ENCODE peak calls at places on chromosomes 2 and 18, in nine cellular contexts. T is stimulated activated naive CD8-positive, alpha-beta T cell treated with anti-CD3 and anti-CD28 coated beads, Interleukin-15, Interleukin-2, amounts not matched to agents 100 U/mL and 50 U/mL, for 24 hours; Y is activated B cell treated with CpG ODN at 0.5 μM for 24 hours; X is T-helper 2 cell; C is HTR-8/SVneo; J is choroid plexus epithelial cell; U is AG04449; G is activated naive CD8-positive, alpha-beta T cell treated with anti-CD3 and anti-CD28 coated beads, Interleukin-2, amount 50 U/mL, for 16 hours; F is activated CD4-positive, alpha-beta T cell treated with anti-CD3 and anti-CD28 coated beads, Interleukin-2, amount 50 U/mL, for 24 hours. O is an unnamed sample.

GRCh38 chr2:211144078-211144477 is 587.7 kb downstream of the CPS1 start:
- DNase-seq in T (no peak), Y (no peak), X (no peak), C (peak), J (peak), U (no peak), G (no peak), F (no peak), O (peak)

GRCh38 chr18:22143347-22144340 is 25.7 kb upstream of the GATA6 start:
- DNase-seq in T (no peak), Y (no peak), X (no peak), C (no peak), J (no peak), U (no peak), G (no peak), F (no peak), O (no peak)

GRCh38 chr2:166127217-166128155 is at the start of gene SCN1A:
- DNase-seq in T (no peak), Y (no peak), X (no peak), C (peak), J (peak), U (no peak), G (no peak), F (no peak), O (peak)

GRCh38 chr2:215921884-215922283 is 91.5 kb downstream of the MREG start:
- DNase-seq in T (no peak), Y (no peak), X (no peak), C (peak), J (peak), U (peak), G (no peak), F (no peak), O (peak)

GRCh38 chr2:162524192-162524591 is 180.3 kb downstream of the GCA start:
- DNase-seq in T (no peak), Y (no peak), X (no peak), C (no peak), J (peak), U (no peak), G (no peak), F (no peak), O (no peak)

GRCh38 chr2:218832081-218832480 is 478 bp upstream of the PRKAG3 start:
- DNase-seq in T (no peak), Y (no peak), X (no peak), C (no peak), J (no peak), U (no peak), G (no peak), F (no peak), O (no peak)

GRCh38 chr2:28780496-28780895 is 28.9 kb downstream of the PPP1CB start:
- DNase-seq in T (no peak), Y (no peak), X (no peak), C (no peak), J (no peak), U (no peak), G (no peak), F (no peak), O (no peak)

GRCh38 chr18:22346342-22346967 is 71.3 kb downstream of the CTAGE1 start:
- DNase-seq in T (no peak), Y (no peak), X (no peak), C (no peak), J (peak), U (no peak), G (no peak), F (no peak), O (no peak)

GRCh38 chr2:237955640-237956401 is 11.0 kb upstream of the UBE2F start:
- DNase-seq in T (peak), Y (no peak), X (no peak), C (no peak), J (no peak), U (no peak), G (no peak), F (no peak), O (no peak)

GRCh38 chr18:60865801-60866200 is 467.4 kb upstream of the CDH20 start:
- DNase-seq in T (no peak), Y (no peak), X (no peak), C (no peak), J (peak), U (no peak), G (no peak), F (no peak), O (no peak)

GRCh38 chr2:185215497-185215896 is 523.1 kb upstream of the FSIP2 start:
- DNase-seq in T (no peak), Y (no peak), X (no peak), C (no peak), J (no peak), U (no peak), G (no peak), F (no peak), O (no peak)

O was measured in HCT116.